ENCODE peak calls at places on chromosomes 13 and 19, in seven cellular contexts. One of them, this sample, is unnamed.

GRCh38 chr19:47107201-47107952 is 6.2 kb downstream of the ZC3H4 start:
- DNase-seq in kidney tubule cell: peak
- DNase-seq in Caco-2: peak
- DNase-seq in stimulated activated CD4-positive, alpha-beta T cell treated with anti-CD3 and anti-CD28 coated beads, TNF-alpha, amount 100 ng/mL, for 48 hours: no peak
- DNase-seq in fibroblast of the conjunctiva: no peak
- DNase-seq in DMS 273 treated with DMSO at 0.1 percent for 48 hours: no peak
- DNase-seq in head of caudate nucleus: peak
- DNase-seq in this sample: no peak

GRCh38 chr13:51453308-51453958 is 597 bp upstream of the INTS6 start:
- DNase-seq in kidney tubule cell: no peak
- DNase-seq in Caco-2: no peak
- DNase-seq in DMS 273 treated with DMSO at 0.1 percent for 48 hours: no peak
- DNase-seq in stimulated activated CD4-positive, alpha-beta T cell treated with anti-CD3 and anti-CD28 coated beads, TNF-alpha, amount 100 ng/mL, for 48 hours: peak
- DNase-seq in head of caudate nucleus: peak
- DNase-seq in fibroblast of the conjunctiva: no peak
- DNase-seq in this sample: no peak

GRCh38 chr13:46595136-46595917 is 42.4 kb downstream of the LRCH1 start:
- DNase-seq in DMS 273 treated with DMSO at 0.1 percent for 48 hours: no peak
- DNase-seq in head of caudate nucleus: no peak
- DNase-seq in stimulated activated CD4-positive, alpha-beta T cell treated with anti-CD3 and anti-CD28 coated beads, TNF-alpha, amount 100 ng/mL, for 48 hours: no peak
- DNase-seq in kidney tubule cell: peak
- DNase-seq in fibroblast of the conjunctiva: no peak
- DNase-seq in Caco-2: no peak
- DNase-seq in this sample: no peak

GRCh38 chr13:102402292-102402691 is 444 bp upstream of the FGF14 start:
- DNase-seq in Caco-2: no peak
- DNase-seq in fibroblast of the conjunctiva: peak
- DNase-seq in head of caudate nucleus: peak
- DNase-seq in stimulated activated CD4-positive, alpha-beta T cell treated with anti-CD3 and anti-CD28 coated beads, TNF-alpha, amount 100 ng/mL, for 48 hours: peak
- DNase-seq in kidney tubule cell: peak
- DNase-seq in DMS 273 treated with DMSO at 0.1 percent for 48 hours: no peak
- DNase-seq in this sample: no peak

GRCh38 chr13:36981156-36981743 is 17.9 kb downstream of the ALG5 start:
- DNase-seq in stimulated activated CD4-positive, alpha-beta T cell treated with anti-CD3 and anti-CD28 coated beads, TNF-alpha, amount 100 ng/mL, for 48 hours: no peak
- DNase-seq in DMS 273 treated with DMSO at 0.1 percent for 48 hours: peak
- DNase-seq in kidney tubule cell: peak
- DNase-seq in fibroblast of the conjunctiva: peak
- DNase-seq in head of caudate nucleus: no peak
- DNase-seq in Caco-2: no peak
- DNase-seq in this sample: no peak

GRCh38 chr13:26601669-26602068 is 44.2 kb downstream of the WASF3 start:
- DNase-seq in kidney tubule cell: peak
- DNase-seq in fibroblast of the conjunctiva: no peak
- DNase-seq in DMS 273 treated with DMSO at 0.1 percent for 48 hours: no peak
- DNase-seq in head of caudate nucleus: no peak
- DNase-seq in Caco-2: no peak
- DNase-seq in stimulated activated CD4-positive, alpha-beta T cell treated with anti-CD3 and anti-CD28 coated beads, TNF-alpha, amount 100 ng/mL, for 48 hours: no peak
- DNase-seq in this sample: no peak

GRCh38 chr13:27137759-27138158 is 33.9 kb downstream of the USP12 start:
- DNase-seq in fibroblast of the conjunctiva: no peak
- DNase-seq in head of caudate nucleus: no peak
- DNase-seq in Caco-2: no peak
- DNase-seq in DMS 273 treated with DMSO at 0.1 percent for 48 hours: peak
- DNase-seq in kidney tubule cell: no peak
- DNase-seq in stimulated activated CD4-positive, alpha-beta T cell treated with anti-CD3 and anti-CD28 coated beads, TNF-alpha, amount 100 ng/mL, for 48 hours: no peak
- DNase-seq in this sample: no peak

GRCh38 chr13:113001251-113002140 is 32.5 kb downstream of the MCF2L start:
- DNase-seq in stimulated activated CD4-positive, alpha-beta T cell treated with anti-CD3 and anti-CD28 coated beads, TNF-alpha, amount 100 ng/mL, for 48 hours: no peak
- DNase-seq in kidney tubule cell: peak
- DNase-seq in DMS 273 treated with DMSO at 0.1 percent for 48 hours: no peak
- DNase-seq in fibroblast of the conjunctiva: no peak
- DNase-seq in Caco-2: peak
- DNase-seq in head of caudate nucleus: peak
- DNase-seq in this sample: no peak

GRCh38 chr19:28595722-28596121 is 617.2 kb downstream of the UQCRFS1 start:
- DNase-seq in head of caudate nucleus: no peak
- DNase-seq in DMS 273 treated with DMSO at 0.1 percent for 48 hours: no peak
- DNase-seq in Caco-2: no peak
- DNase-seq in fibroblast of the conjunctiva: no peak
- DNase-seq in kidney tubule cell: no peak
- DNase-seq in stimulated activated CD4-positive, alpha-beta T cell treated with anti-CD3 and anti-CD28 coated beads, TNF-alpha, amount 100 ng/mL, for 48 hours: no peak
- DNase-seq in this sample: no peak

GRCh38 chr13:38223093-38223492 is 126.6 kb upstream of the UFM1 start:
- DNase-seq in DMS 273 treated with DMSO at 0.1 percent for 48 hours: no peak
- DNase-seq in kidney tubule cell: peak
- DNase-seq in head of caudate nucleus: no peak
- DNase-seq in fibroblast of the conjunctiva: peak
- DNase-seq in Caco-2: no peak
- DNase-seq in stimulated activated CD4-positive, alpha-beta T cell treated with anti-CD3 and anti-CD28 coated beads, TNF-alpha, amount 100 ng/mL, for 48 hours: no peak
- DNase-seq in this sample: no peak

GRCh38 chr13:82356667-82357066 is 1525.6 kb downstream of the SLITRK1 start:
- DNase-seq in fibroblast of the conjunctiva: peak
- DNase-seq in head of caudate nucleus: no peak
- DNase-seq in stimulated activated CD4-positive, alpha-beta T cell treated with anti-CD3 and anti-CD28 coated beads, TNF-alpha, amount 100 ng/mL, for 48 hours: no peak
- DNase-seq in kidney tubule cell: no peak
- DNase-seq in Caco-2: no peak
- DNase-seq in DMS 273 treated with DMSO at 0.1 percent for 48 hours: no peak
- DNase-seq in this sample: no peak

GRCh38 chr13:111039735-111040134 is 75.4 kb upstream of the ARHGEF7 start:
- DNase-seq in kidney tubule cell: no peak
- DNase-seq in head of caudate nucleus: peak
- DNase-seq in fibroblast of the conjunctiva: no peak
- DNase-seq in stimulated activated CD4-positive, alpha-beta T cell treated with anti-CD3 and anti-CD28 coated beads, TNF-alpha, amount 100 ng/mL, for 48 hours: no peak
- DNase-seq in DMS 273 treated with DMSO at 0.1 percent for 48 hours: no peak
- DNase-seq in Caco-2: no peak
- DNase-seq in this sample: no peak

GRCh38 chr19:2634228-2634951 is 68.1 kb downstream of the GNG7 start:
- DNase-seq in DMS 273 treated with DMSO at 0.1 percent for 48 hours: no peak
- DNase-seq in stimulated activated CD4-positive, alpha-beta T cell treated with anti-CD3 and anti-CD28 coated beads, TNF-alpha, amount 100 ng/mL, for 48 hours: no peak
- DNase-seq in head of caudate nucleus: no peak
- DNase-seq in Caco-2: no peak
- DNase-seq in kidney tubule cell: no peak
- DNase-seq in fibroblast of the conjunctiva: no peak
- DNase-seq in this sample: no peak

GRCh38 chr19:46622118-46622446 is 2.8 kb downstream of the PTGIR start:
- DNase-seq in head of caudate nucleus: no peak
- DNase-seq in stimulated activated CD4-positive, alpha-beta T cell treated with anti-CD3 and anti-CD28 coated beads, TNF-alpha, amount 100 ng/mL, for 48 hours: no peak
- DNase-seq in fibroblast of the conjunctiva: no peak
- DNase-seq in DMS 273 treated with DMSO at 0.1 percent for 48 hours: no peak
- DNase-seq in kidney tubule cell: no peak
- DNase-seq in Caco-2: no peak
- DNase-seq in this sample: no peak

GRCh38 chr13:43132228-43132627 is 108.8 kb downstream of the DNAJC15 start:
- DNase-seq in fibroblast of the conjunctiva: peak
- DNase-seq in Caco-2: peak
- DNase-seq in head of caudate nucleus: peak
- DNase-seq in DMS 273 treated with DMSO at 0.1 percent for 48 hours: peak
- DNase-seq in kidney tubule cell: peak
- DNase-seq in stimulated activated CD4-positive, alpha-beta T cell treated with anti-CD3 and anti-CD28 coated beads, TNF-alpha, amount 100 ng/mL, for 48 hours: no peak
- DNase-seq in this sample: peak

GRCh38 chr19:47241919-47242644 is 11.1 kb upstream of the BBC3 start:
- DNase-seq in DMS 273 treated with DMSO at 0.1 percent for 48 hours: no peak
- DNase-seq in fibroblast of the conjunctiva: no peak
- DNase-seq in head of caudate nucleus: no peak
- DNase-seq in stimulated activated CD4-positive, alpha-beta T cell treated with anti-CD3 and anti-CD28 coated beads, TNF-alpha, amount 100 ng/mL, for 48 hours: no peak
- DNase-seq in kidney tubule cell: no peak
- DNase-seq in Caco-2: no peak
- DNase-seq in this sample: no peak

GRCh38 chr19:46600393-46601317 is 475 bp upstream of the CALM3 start:
- DNase-seq in fibroblast of the conjunctiva: peak
- DNase-seq in kidney tubule cell: peak
- DNase-seq in head of caudate nucleus: peak
- DNase-seq in stimulated activated CD4-positive, alpha-beta T cell treated with anti-CD3 and anti-CD28 coated beads, TNF-alpha, amount 100 ng/mL, for 48 hours: peak
- DNase-seq in DMS 273 treated with DMSO at 0.1 percent for 48 hours: peak
- DNase-seq in Caco-2: peak
- DNase-seq in this sample: peak

GRCh38 chr13:79108914-79109643 is 297.0 kb downstream of the RBM26 start:
- DNase-seq in Caco-2: no peak
- DNase-seq in kidney tubule cell: no peak
- DNase-seq in fibroblast of the conjunctiva: no peak
- DNase-seq in DMS 273 treated with DMSO at 0.1 percent for 48 hours: peak
- DNase-seq in stimulated activated CD4-positive, alpha-beta T cell treated with anti-CD3 and anti-CD28 coated beads, TNF-alpha, amount 100 ng/mL, for 48 hours: no peak
- DNase-seq in head of caudate nucleus: no peak
- DNase-seq in this sample: no peak

GRCh38 chr19:56973713-56974553 is 133.4 kb upstream of the PEG3 start:
- DNase-seq in Caco-2: peak
- DNase-seq in head of caudate nucleus: no peak
- DNase-seq in fibroblast of the conjunctiva: no peak
- DNase-seq in kidney tubule cell: no peak
- DNase-seq in DMS 273 treated with DMSO at 0.1 percent for 48 hours: no peak
- DNase-seq in stimulated activated CD4-positive, alpha-beta T cell treated with anti-CD3 and anti-CD28 coated beads, TNF-alpha, amount 100 ng/mL, for 48 hours: no peak
- DNase-seq in this sample: no peak

GRCh38 chr19:15812059-15812722 is 3.3 kb downstream of the OR10H1 start:
- DNase-seq in fibroblast of the conjunctiva: no peak
- DNase-seq in head of caudate nucleus: no peak
- DNase-seq in stimulated activated CD4-positive, alpha-beta T cell treated with anti-CD3 and anti-CD28 coated beads, TNF-alpha, amount 100 ng/mL, for 48 hours: no peak
- DNase-seq in DMS 273 treated with DMSO at 0.1 percent for 48 hours: no peak
- DNase-seq in Caco-2: peak
- DNase-seq in kidney tubule cell: peak
- DNase-seq in this sample: peak

This sample was measured in HCT116.